ENCODE peak calls at places on chromosomes 6 and 20, in five cellular contexts. Z is cardiac fibroblast, I is GM20000, K is AG09309, J is uterus. O is an unnamed sample.

GRCh38 chr20:50797142-50797541 is 2.3 kb downstream of the BCAS4 start:
- DNase-seq in Z (no peak), I (no peak), K (no peak), J (no peak), O (no peak)

GRCh38 chr6:36517408-36517807 is 29.9 kb downstream of the STK38 start:
- DNase-seq in Z (no peak), I (no peak), K (no peak), J (no peak), O (no peak)

GRCh38 chr6:137291441-137291840 is 72.3 kb upstream of the IFNGR1 start:
- DNase-seq in Z (peak; percentile 71), I (no peak), K (no peak), J (no peak), O (peak; percentile 31)

GRCh38 chr6:139763468-139764214 is 389.2 kb upstream of the CITED2 start:
- DNase-seq in Z (peak; percentile 49), I (no peak), K (peak; percentile 53), J (no peak), O (no peak)

GRCh38 chr20:47922280-47922675 is 137.0 kb upstream of the SULF2 start:
- DNase-seq in Z (peak; percentile 56), I (no peak), K (peak; percentile 17), J (no peak), O (no peak)

GRCh38 chr6:139839506-139840156 is 465.2 kb upstream of the CITED2 start:
- DNase-seq in Z (peak; percentile 13), I (no peak), K (no peak), J (peak; percentile 22), O (no peak)

GRCh38 chr6:167487706-167488664 is 163.1 kb downstream of the TTLL2 start:
- DNase-seq in Z (no peak), I (no peak), K (no peak), J (no peak), O (no peak)

GRCh38 chr6:133097208-133097607 is 143.9 kb upstream of the EYA4 start:
- DNase-seq in Z (no peak), I (no peak), K (no peak), J (no peak), O (no peak)

GRCh38 chr20:9660236-9660868 is 146.0 kb downstream of the LAMP5 start:
- DNase-seq in Z (no peak), I (no peak), K (no peak), J (no peak), O (peak; percentile 11)

GRCh38 chr6:17031961-17032360 is 69.9 kb upstream of the STMND1 start:
- DNase-seq in Z (no peak), I (no peak), K (no peak), J (no peak), O (no peak)

GRCh38 chr6:137637161-137637560 is 143.0 kb upstream of the OLIG3 start:
- DNase-seq in Z (peak; percentile 98), I (no peak), K (peak; percentile 98), J (no peak), O (peak; percentile 100)

GRCh38 chr6:72283571-72283970 is 338.3 kb upstream of the KCNQ5 start:
- DNase-seq in Z (no peak), I (no peak), K (no peak), J (no peak), O (no peak)

GRCh38 chr20:19993937-19994667 is 23.1 kb upstream of the NAA20 start:
- DNase-seq in Z (peak; percentile 46), I (no peak), K (no peak), J (no peak), O (no peak)

GRCh38 chr6:170036916-170037315 is 254.0 kb downstream of the DLL1 start:
- DNase-seq in Z (no peak), I (no peak), K (no peak), J (no peak), O (no peak)

GRCh38 chr20:56179051-56179450 is 69.5 kb upstream of the MC3R start:
- DNase-seq in Z (no peak), I (no peak), K (no peak), J (no peak), O (no peak)

GRCh38 chr20:47664068-47664437 is 121.2 kb downstream of the SULF2 start:
- DNase-seq in Z (no peak), I (no peak), K (no peak), J (no peak), O (no peak)

GRCh38 chr6:14231546-14232280 is 114.1 kb downstream of the CD83 start:
- DNase-seq in Z (no peak), I (no peak), K (no peak), J (no peak), O (no peak)

GRCh38 chr6:26224940-26225847 is 138.0 kb downstream of the HFE start:
- DNase-seq in Z (peak; percentile 93), I (no peak), K (no peak), J (no peak), O (peak; percentile 90)

GRCh38 chr20:52313335-52313963 is 121.9 kb upstream of the ZFP64 start:
- DNase-seq in Z (peak; percentile 60), I (no peak), K (no peak), J (no peak), O (no peak)

GRCh38 chr20:25496968-25497401 is 88.3 kb downstream of the NINL start:
- DNase-seq in Z (no peak), I (no peak), K (no peak), J (no peak), O (no peak)

GRCh38 chr6:17015551-17016381 is 86.1 kb upstream of the STMND1 start:
- DNase-seq in Z (peak; percentile 45), I (no peak), K (no peak), J (no peak), O (no peak)

GRCh38 chr20:45111799-45112471 is 3.0 kb downstream of the WFDC5 start:
- DNase-seq in Z (peak; percentile 38), I (peak; percentile 34), K (no peak), J (no peak), O (no peak)

GRCh38 chr20:50673146-50673830 is 18.1 kb downstream of the RIPOR3 start:
- DNase-seq in Z (no peak), I (no peak), K (no peak), J (peak; percentile 91), O (no peak)

GRCh38 chr6:128554302-128554701 is 33.9 kb upstream of the PTPRK start:
- DNase-seq in Z (peak; percentile 52), I (no peak), K (no peak), J (no peak), O (no peak)

GRCh38 chr6:5190467-5190866 is 70.3 kb downstream of the LYRM4 start:
- DNase-seq in Z (peak; percentile 95), I (no peak), K (peak; percentile 90), J (no peak), O (peak; percentile 83)

GRCh38 chr6:155400022-155400965 is 55.3 kb downstream of the NOX3 start:
- DNase-seq in Z (no peak), I (no peak), K (no peak), J (no peak), O (no peak)

GRCh38 chr6:24723270-24723669 is 4.3 kb upstream of the C6orf62 start:
- DNase-seq in Z (no peak), I (no peak), K (no peak), J (no peak), O (no peak)

GRCh38 chr20:36284751-36285150 is 21.4 kb upstream of the DLGAP4 start:
- DNase-seq in Z (no peak), I (no peak), K (no peak), J (no peak), O (no peak)

GRCh38 chr20:47320990-47321805 is 35.3 kb downstream of the ZMYND8 start:
- DNase-seq in Z (no peak), I (no peak), K (no peak), J (no peak), O (no peak)

GRCh38 chr20:845967-846893 is 12.7 kb downstream of the FAM110A start:
- DNase-seq in Z (no peak), I (no peak), K (no peak), J (no peak), O (no peak)

GRCh38 chr20:51074062-51074461 is 51.2 kb upstream of the KCNG1 start:
- DNase-seq in Z (no peak), I (no peak), K (no peak), J (no peak), O (no peak)

GRCh38 chr6:8207191-8207868 is 105.0 kb upstream of the EEF1E1 start:
- DNase-seq in Z (no peak), I (no peak), K (no peak), J (no peak), O (no peak)
- TF ChIP-seq CTCF in Z (no peak), I (no peak), K (no peak), J (no peak), O (no peak)

DNA sequence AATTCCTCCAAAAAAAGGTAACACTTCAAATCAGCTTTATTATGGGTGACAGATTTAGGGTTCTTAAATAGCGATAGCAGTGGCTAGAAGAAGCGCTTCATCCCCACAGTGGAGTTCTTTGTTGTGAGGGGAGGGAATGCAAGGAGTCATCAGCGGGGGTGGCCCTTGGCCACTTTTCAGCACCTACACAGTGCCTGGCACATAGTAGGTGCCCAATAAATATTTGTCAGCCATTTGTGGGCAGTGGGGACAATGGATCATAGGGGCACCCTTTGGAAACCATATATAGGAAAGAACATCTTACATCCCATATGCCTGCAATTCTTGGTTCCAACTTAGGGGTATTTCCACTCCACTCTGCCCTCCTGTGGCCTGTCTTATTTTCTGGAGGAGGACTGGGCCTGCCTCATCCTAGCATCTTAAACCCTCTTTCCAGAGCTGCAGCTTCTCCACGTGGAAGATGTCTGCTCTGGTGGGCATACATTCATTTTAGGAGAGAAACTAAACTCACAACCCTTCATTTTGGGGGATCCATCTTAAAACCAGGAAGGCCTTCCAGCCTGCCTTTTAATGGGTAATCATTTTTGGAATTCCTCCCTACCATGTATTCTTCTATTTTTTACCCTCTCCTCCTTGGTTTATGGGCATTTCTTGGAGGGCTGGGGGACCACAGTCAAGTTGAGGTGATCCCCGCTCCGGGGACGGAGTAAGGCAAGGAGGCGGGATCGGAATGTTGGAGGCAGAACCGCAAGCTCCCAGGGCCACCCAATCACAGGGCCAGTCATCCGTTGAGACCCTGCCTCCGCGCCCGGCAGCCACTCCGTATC is 2.6 kb upstream of the GPSM3 start:
- DNase-seq in Z (peak; percentile 78), I (no peak), K (peak; percentile 18), J (no peak), O (peak; percentile 27)
- TF ChIP-seq CTCF in Z (peak; percentile 61), I (peak; percentile 21), K (peak; percentile 69), J (peak; percentile 8), O (peak; percentile 49)

GRCh38 chr6:54043360-54043759 is 67.9 kb upstream of the MLIP start:
- DNase-seq in Z (no peak), I (no peak), K (no peak), J (no peak), O (no peak)
- TF ChIP-seq CTCF in Z (no peak), I (no peak), K (no peak), J (no peak), O (no peak)

DNA sequence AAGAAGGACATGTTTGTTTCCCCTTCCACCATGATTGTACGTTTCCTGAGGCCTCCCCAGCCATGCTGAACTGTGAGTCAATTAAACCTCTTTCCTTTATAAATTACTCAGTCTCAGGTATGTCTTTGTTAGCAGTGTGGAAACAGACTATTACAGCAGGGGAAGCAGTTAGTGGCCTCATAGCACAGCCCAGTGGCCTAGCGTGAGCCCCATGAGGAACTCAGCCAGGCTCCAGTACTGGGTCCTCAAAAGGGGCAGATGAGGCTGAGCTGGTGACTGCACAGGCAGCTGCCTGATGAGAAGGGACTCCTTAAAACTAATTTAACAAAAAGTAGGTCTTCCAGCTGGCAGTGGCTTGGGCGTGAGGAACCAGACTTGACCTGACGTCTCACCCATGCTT is 399.9 kb downstream of the CDH26 start:
- DNase-seq in Z (no peak), I (no peak), K (no peak), J (no peak), O (no peak)
- TF ChIP-seq CTCF in Z (no peak), I (no peak), K (no peak), J (no peak), O (no peak)